ENCODE peak calls at places on chromosome 11, in eight cellular contexts. V is naive thymus-derived CD4-positive, alpha-beta T cell; G is hepatocyte; I is CD8-positive, alpha-beta T cell; L is body of pancreas; B is transverse colon; P is endothelial cell of umbilical vein; A is heart right ventricle. Q is an unnamed sample.

GRCh38 chr11:15695096-15695721 is 580.5 kb downstream of the INSC start:
- DNase-seq in V (no peak), G (no peak), I (no peak), L (no peak), B (no peak), P (no peak), A (no peak), Q (no peak)

GRCh38 chr11:87097582-87097981 is 59.8 kb downstream of the TMEM135 start:
- DNase-seq in V (peak; percentile 33), G (peak; percentile 76), I (no peak), L (peak; percentile 47), B (peak; percentile 59), P (peak; percentile 52), A (no peak), Q (peak; percentile 29)

GRCh38 chr11:44578279-44578678 is 12.8 kb downstream of the CD82 start:
- DNase-seq in V (no peak), G (no peak), I (no peak), L (no peak), B (no peak), P (no peak), A (no peak), Q (no peak)

GRCh38 chr11:10511046-10511711 is 29.8 kb downstream of the RNF141 start:
- DNase-seq in V (no peak), G (no peak), I (no peak), L (no peak), B (no peak), P (no peak), A (no peak), Q (no peak)

GRCh38 chr11:129102225-129102624 is 89.9 kb downstream of the ARHGAP32 start:
- DNase-seq in V (no peak), G (no peak), I (no peak), L (no peak), B (no peak), P (no peak), A (no peak), Q (no peak)

GRCh38 chr11:22199243-22199642 is 6.4 kb downstream of the ANO5 start:
- DNase-seq in V (no peak), G (no peak), I (no peak), L (no peak), B (no peak), P (no peak), A (no peak), Q (no peak)

GRCh38 chr11:135002236-135002635 is 590.2 kb upstream of the B3GAT1 start:
- DNase-seq in V (no peak), G (no peak), I (no peak), L (no peak), B (no peak), P (no peak), A (no peak), Q (no peak)

GRCh38 chr11:36376888-36377758 is 81.0 kb downstream of the PRR5L start:
- DNase-seq in V (no peak), G (peak; percentile 55), I (peak; percentile 29), L (peak; percentile 21), B (peak; percentile 78), P (peak; percentile 35), A (peak; percentile 60), Q (peak; percentile 81)

GRCh38 chr11:8765294-8765693 is 82.7 kb downstream of the RPL27A start:
- DNase-seq in V (no peak), G (peak; percentile 45), I (no peak), L (no peak), B (no peak), P (peak; percentile 19), A (no peak), Q (peak; percentile 76)

GRCh38 chr11:69774354-69775162 is 583 bp downstream of the FGF4 start:
- DNase-seq in V (no peak), G (no peak), I (no peak), L (no peak), B (no peak), P (no peak), A (no peak), Q (no peak)

GRCh38 chr11:74636633-74637184 is 44.3 kb downstream of the POLD3 start:
- DNase-seq in V (no peak), G (no peak), I (no peak), L (no peak), B (no peak), P (peak; percentile 80), A (no peak), Q (peak; percentile 91)

DNA sequence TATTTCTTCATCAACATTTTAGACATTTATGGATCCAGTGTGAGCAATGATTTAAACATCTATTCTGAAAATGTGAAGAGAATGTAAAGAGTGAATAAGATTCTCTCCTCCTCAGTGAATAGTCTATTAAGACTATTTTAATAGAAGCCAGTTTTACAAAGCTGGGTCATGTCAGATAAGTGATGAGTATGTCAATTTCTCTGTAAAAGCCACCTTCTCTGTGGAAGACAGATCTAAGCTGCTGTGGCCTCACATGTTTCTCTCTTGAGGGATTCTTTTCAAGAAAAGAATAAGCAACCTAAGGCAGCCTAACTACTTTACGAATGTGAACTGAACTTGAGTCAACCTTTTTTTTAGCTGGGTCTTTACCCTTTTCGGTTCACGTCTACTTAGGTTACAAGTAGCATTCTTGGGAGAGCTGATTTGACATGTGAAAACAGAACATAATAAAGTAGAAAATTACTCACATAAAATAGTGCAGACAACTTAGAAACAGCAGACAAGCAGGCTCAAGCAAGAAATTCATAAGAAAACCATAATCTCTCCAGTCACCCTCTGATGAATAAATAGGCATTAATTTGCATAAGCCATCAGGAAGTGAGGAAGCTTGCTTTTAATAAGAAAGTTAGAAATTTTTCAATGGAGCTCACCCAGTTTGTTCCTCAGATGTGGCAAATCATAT is 9.9 kb downstream of the CTSC start:
- DNase-seq in V (no peak), G (no peak), I (no peak), L (no peak), B (no peak), P (no peak), A (no peak), Q (no peak)
- H3K36me3 ChIP-seq in V (peaks cover 8% of the 10 kb centered on the region), G (no peaks in the 10 kb centered on the region), I (peaks cover 10% of the 10 kb centered on the region), L (no peaks in the 10 kb centered on the region), B (no peaks in the 10 kb centered on the region), P (peaks cover 21% of the 10 kb centered on the region), A (peaks cover 99% of the 10 kb centered on the region), Q (peaks cover 4% of the 10 kb centered on the region)

GRCh38 chr11:47487421-47487820 is 38.5 kb upstream of the RAPSN start:
- DNase-seq in V (no peak), G (no peak), I (no peak), L (no peak), B (no peak), P (no peak), A (no peak), Q (no peak)

GRCh38 chr11:47488674-47489394 is 39.9 kb upstream of the RAPSN start:
- DNase-seq in V (no peak), G (no peak), I (no peak), L (no peak), B (peak; percentile 14), P (no peak), A (no peak), Q (no peak)

GRCh38 chr11:47485112-47485511 is 36.2 kb upstream of the RAPSN start:
- DNase-seq in V (no peak), G (no peak), I (no peak), L (no peak), B (no peak), P (no peak), A (no peak), Q (no peak)

GRCh38 chr11:47489395-47489755 is 40.4 kb upstream of the RAPSN start:
- DNase-seq in V (no peak), G (no peak), I (no peak), L (no peak), B (no peak), P (no peak), A (no peak), Q (peak; percentile 50)

DNA sequence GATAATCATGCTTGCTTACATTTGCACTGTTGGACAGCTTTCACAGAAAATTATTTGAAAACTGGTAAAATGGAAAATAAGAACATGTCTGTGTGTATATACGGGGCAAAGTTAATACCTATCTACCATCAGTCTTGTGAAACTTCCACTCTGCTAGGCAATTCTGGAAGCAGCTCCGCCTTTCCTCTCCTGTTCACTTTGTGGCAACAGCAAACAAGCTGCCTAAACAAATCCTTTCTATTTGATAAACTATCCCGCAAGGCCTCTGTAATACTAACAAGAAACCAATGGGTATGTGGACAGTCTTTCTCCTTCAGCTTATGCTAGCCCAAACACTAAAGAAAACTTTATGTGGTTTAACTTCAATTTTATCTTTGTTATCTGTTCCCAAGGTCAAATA is 39.2 kb upstream of the RAPSN start:
- DNase-seq in V (no peak), G (no peak), I (no peak), L (no peak), B (no peak), P (no peak), A (no peak), Q (no peak)
- H3K36me3 ChIP-seq in V (peaks cover 50% of the 10 kb centered on the region), G (peaks cover 6% of the 10 kb centered on the region), I (peaks cover 34% of the 10 kb centered on the region), L (peaks cover 19% of the 10 kb centered on the region), B (no peaks in the 10 kb centered on the region), P (peaks cover 30% of the 10 kb centered on the region), A (peaks cover 71% of the 10 kb centered on the region), Q (peaks cover 43% of the 10 kb centered on the region)

GRCh38 chr11:18309691-18310090 is 12.2 kb downstream of the HPS5 start:
- DNase-seq in V (no peak), G (no peak), I (no peak), L (no peak), B (no peak), P (no peak), A (no peak), Q (no peak)

GRCh38 chr11:18310800-18311340 is 11.1 kb downstream of the HPS5 start:
- DNase-seq in V (no peak), G (no peak), I (no peak), L (peak; percentile 18), B (no peak), P (no peak), A (no peak), Q (peak; percentile 21)

GRCh38 chr11:18307461-18308139 is 14.3 kb downstream of the HPS5 start:
- DNase-seq in V (no peak), G (no peak), I (no peak), L (no peak), B (no peak), P (no peak), A (no peak), Q (no peak)

GRCh38 chr11:18304745-18305144 is 17.2 kb downstream of the HPS5 start:
- DNase-seq in V (no peak), G (peak; percentile 12), I (no peak), L (no peak), B (peak; percentile 33), P (no peak), A (no peak), Q (no peak)

DNA sequence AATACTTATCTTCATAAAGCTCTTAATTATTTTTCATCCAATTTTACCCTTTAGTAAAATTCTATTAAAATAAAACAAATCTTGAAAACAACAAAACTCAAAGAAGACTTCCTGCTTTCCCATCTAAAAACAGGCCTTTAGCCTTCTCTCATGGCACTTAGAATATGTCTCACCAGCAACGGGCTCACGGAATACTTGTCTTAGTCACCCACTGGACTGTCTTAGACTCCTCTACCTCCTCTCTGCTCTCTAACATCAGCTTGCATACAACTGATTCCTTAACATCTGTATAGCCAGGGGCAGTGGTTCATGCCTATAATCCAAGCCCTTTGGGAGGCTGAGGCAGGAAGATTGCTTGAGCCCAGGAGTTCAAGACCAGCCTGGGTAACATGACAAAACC is 13.7 kb downstream of the HPS5 start:
- DNase-seq in V (no peak), G (no peak), I (no peak), L (no peak), B (no peak), P (no peak), A (no peak), Q (no peak)
- H3K36me3 ChIP-seq in V (peaks cover 56% of the 10 kb centered on the region), G (no peaks in the 10 kb centered on the region), I (peaks cover 32% of the 10 kb centered on the region), L (no peaks in the 10 kb centered on the region), B (no peaks in the 10 kb centered on the region), P (no peaks in the 10 kb centered on the region), A (peaks cover 94% of the 10 kb centered on the region), Q (peaks cover 52% of the 10 kb centered on the region)

DNA sequence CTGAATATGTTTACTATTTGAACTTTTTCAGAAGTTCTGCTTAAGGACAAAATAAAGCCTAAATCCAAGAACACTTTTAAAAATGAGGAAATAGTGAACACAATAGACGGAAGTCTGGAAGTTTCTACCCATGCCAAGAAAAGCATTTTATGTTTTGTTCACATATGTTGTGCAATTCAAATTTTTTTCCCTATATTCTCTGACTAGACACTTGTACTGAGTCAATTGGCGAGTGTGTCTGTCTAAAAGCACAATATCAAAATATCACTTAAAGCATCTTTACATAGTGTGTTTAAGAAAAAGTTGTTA is 29.2 kb downstream of the INCENP start:
- DNase-seq in V (no peak), G (no peak), I (no peak), L (no peak), B (no peak), P (peak; percentile 94), A (no peak), Q (no peak)
- H3K36me3 ChIP-seq in V (peaks cover 48% of the 10 kb centered on the region), G (no peaks in the 10 kb centered on the region), I (peaks cover 3% of the 10 kb centered on the region), L (peaks cover 9% of the 10 kb centered on the region), B (no peaks in the 10 kb centered on the region), P (peaks cover 7% of the 10 kb centered on the region), A (peaks cover 48% of the 10 kb centered on the region), Q (peaks cover 3% of the 10 kb centered on the region)